ENCODE peak calls at places on chromosome 20, in five cellular contexts. One of them, this sample, is unnamed.

GRCh38 chr20:41889125-41889870 is 271.1 kb upstream of the CHD6 start:
- DNase-seq in ovary: no peak
- DNase-seq in transverse colon: no peak
- DNase-seq in GM12878: no peak
- DNase-seq in tibial nerve: peak
- DNase-seq in this sample: no peak

GRCh38 chr20:14817121-14817520 is 479.7 kb upstream of the FLRT3 start:
- DNase-seq in ovary: no peak
- DNase-seq in transverse colon: no peak
- DNase-seq in GM12878: no peak
- DNase-seq in tibial nerve: no peak
- DNase-seq in this sample: no peak

GRCh38 chr20:63025534-63026331 is 19.0 kb upstream of the BHLHE23 start:
- DNase-seq in ovary: peak
- DNase-seq in transverse colon: no peak
- DNase-seq in GM12878: no peak
- DNase-seq in tibial nerve: no peak
- DNase-seq in this sample: no peak

GRCh38 chr20:25238319-25239037 is 9.4 kb upstream of the PYGB start:
- DNase-seq in ovary: no peak
- DNase-seq in transverse colon: no peak
- DNase-seq in GM12878: no peak
- DNase-seq in tibial nerve: no peak
- DNase-seq in this sample: no peak

GRCh38 chr20:7627734-7628663 is 312.3 kb downstream of the HAO1 start:
- DNase-seq in ovary: no peak
- DNase-seq in transverse colon: no peak
- DNase-seq in GM12878: no peak
- DNase-seq in tibial nerve: no peak
- DNase-seq in this sample: no peak

GRCh38 chr20:48648482-48649051 is 179.2 kb downstream of the PREX1 start:
- DNase-seq in ovary: no peak
- DNase-seq in transverse colon: peak
- DNase-seq in GM12878: no peak
- DNase-seq in tibial nerve: no peak
- DNase-seq in this sample: no peak

GRCh38 chr20:362271-363254 is 15.7 kb downstream of the NRSN2 start:
- DNase-seq in ovary: no peak
- DNase-seq in transverse colon: peak
- DNase-seq in GM12878: no peak
- DNase-seq in tibial nerve: peak
- DNase-seq in this sample: peak

GRCh38 chr20:44734938-44735337 is 10.7 kb upstream of the KCNK15 start:
- DNase-seq in ovary: no peak
- DNase-seq in transverse colon: no peak
- DNase-seq in GM12878: no peak
- DNase-seq in tibial nerve: no peak
- DNase-seq in this sample: no peak

GRCh38 chr20:25058051-25058796 is at the start of gene ACSS1:
- DNase-seq in ovary: peak
- DNase-seq in transverse colon: peak
- DNase-seq in GM12878: peak
- DNase-seq in tibial nerve: no peak
- DNase-seq in this sample: peak

GRCh38 chr20:17620371-17621228 is 50.7 kb downstream of the DSTN start:
- DNase-seq in ovary: no peak
- DNase-seq in transverse colon: peak
- DNase-seq in GM12878: no peak
- DNase-seq in tibial nerve: no peak
- DNase-seq in this sample: peak

GRCh38 chr20:20472690-20473274 is 104.9 kb downstream of the INSM1 start:
- DNase-seq in ovary: no peak
- DNase-seq in transverse colon: no peak
- DNase-seq in GM12878: no peak
- DNase-seq in tibial nerve: no peak
- DNase-seq in this sample: no peak

GRCh38 chr20:43681468-43681942 is 14.6 kb downstream of the MYBL2 start:
- DNase-seq in ovary: no peak
- DNase-seq in transverse colon: peak
- DNase-seq in GM12878: peak
- DNase-seq in tibial nerve: no peak
- DNase-seq in this sample: no peak

GRCh38 chr20:11980263-11980662 is 62.6 kb downstream of the BTBD3 start:
- DNase-seq in ovary: no peak
- DNase-seq in transverse colon: no peak
- DNase-seq in GM12878: no peak
- DNase-seq in tibial nerve: no peak
- DNase-seq in this sample: no peak

GRCh38 chr20:53934421-53935352 is 135.7 kb downstream of the BCAS1 start:
- DNase-seq in ovary: peak
- DNase-seq in transverse colon: no peak
- DNase-seq in GM12878: no peak
- DNase-seq in tibial nerve: no peak
- DNase-seq in this sample: no peak

GRCh38 chr20:43925215-43925614 is 10.6 kb downstream of the TOX2 start:
- DNase-seq in ovary: no peak
- DNase-seq in transverse colon: no peak
- DNase-seq in GM12878: peak
- DNase-seq in tibial nerve: no peak
- DNase-seq in this sample: no peak

GRCh38 chr20:35828434-35828833 is 56.6 kb downstream of the PHF20 start:
- DNase-seq in ovary: no peak
- DNase-seq in transverse colon: peak
- DNase-seq in GM12878: no peak
- DNase-seq in tibial nerve: no peak
- DNase-seq in this sample: peak

GRCh38 chr20:56468317-56469076 is at the start of gene RTF2:
- DNase-seq in ovary: peak
- DNase-seq in transverse colon: peak
- DNase-seq in GM12878: peak
- DNase-seq in tibial nerve: peak
- DNase-seq in this sample: peak

GRCh38 chr20:2303693-2304092 is 7.9 kb downstream of the TGM3 start:
- DNase-seq in ovary: no peak
- DNase-seq in transverse colon: no peak
- DNase-seq in GM12878: no peak
- DNase-seq in tibial nerve: no peak
- DNase-seq in this sample: no peak

GRCh38 chr20:12554416-12554815 is 454.4 kb upstream of the SPTLC3 start:
- DNase-seq in ovary: no peak
- DNase-seq in transverse colon: no peak
- DNase-seq in GM12878: no peak
- DNase-seq in tibial nerve: no peak
- DNase-seq in this sample: no peak

GRCh38 chr20:208937-209566 is 18.0 kb upstream of the DEFB129 start:
- DNase-seq in ovary: no peak
- DNase-seq in transverse colon: no peak
- DNase-seq in GM12878: no peak
- DNase-seq in tibial nerve: no peak
- DNase-seq in this sample: no peak

GRCh38 chr20:51091564-51092195 is 68.8 kb upstream of the KCNG1 start:
- DNase-seq in ovary: no peak
- DNase-seq in transverse colon: no peak
- DNase-seq in GM12878: no peak
- DNase-seq in tibial nerve: no peak
- DNase-seq in this sample: no peak

GRCh38 chr20:50691585-50692552 is 527 bp upstream of the RIPOR3 start:
- DNase-seq in ovary: no peak
- DNase-seq in transverse colon: no peak
- DNase-seq in GM12878: no peak
- DNase-seq in tibial nerve: peak
- DNase-seq in this sample: no peak

DNA sequence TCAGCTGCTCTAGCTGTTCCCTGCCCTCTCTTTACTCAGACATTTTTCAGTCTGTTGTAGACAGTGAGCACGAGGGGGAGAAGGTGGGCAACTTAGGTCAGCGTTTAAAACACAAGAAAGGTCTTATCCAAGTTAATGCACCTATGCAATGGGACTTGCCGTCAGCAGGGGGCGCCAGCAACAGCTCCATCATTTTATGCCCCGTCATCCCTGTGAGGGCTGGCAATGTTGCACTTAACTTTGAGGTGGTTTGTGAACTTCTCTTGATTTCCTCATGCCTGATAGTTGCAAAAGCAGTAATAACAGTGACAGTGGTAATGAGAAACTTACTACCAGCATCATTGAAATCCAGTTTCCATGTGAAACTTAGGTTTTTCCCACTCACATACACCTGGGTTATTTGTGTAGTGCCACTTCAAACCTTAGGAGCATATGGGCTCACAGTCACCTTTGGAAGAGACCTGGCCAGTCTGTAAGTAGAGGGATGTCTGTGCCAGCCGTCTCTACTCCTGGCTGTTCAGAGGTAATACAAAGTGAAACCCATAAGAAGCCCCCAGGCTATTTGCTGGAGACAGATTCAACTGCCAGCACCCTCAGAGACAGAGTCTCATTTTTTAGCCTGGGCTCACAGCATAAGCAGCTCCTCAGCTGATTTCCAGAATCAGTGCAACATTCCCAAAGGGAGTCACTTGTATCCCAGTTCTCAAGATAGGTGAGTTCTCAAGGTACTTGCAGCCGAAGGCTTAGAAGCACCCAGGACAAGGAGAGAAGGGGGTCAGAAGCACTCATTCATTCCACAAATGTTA is 44.8 kb upstream of the ID1 start:
- DNase-seq in ovary: peak
- DNase-seq in transverse colon: peak
- DNase-seq in GM12878: no peak
- DNase-seq in tibial nerve: peak
- DNase-seq in this sample: peak
- TF ChIP-seq EP300 in ovary: no peak
- TF ChIP-seq EP300 in transverse colon: no peak
- TF ChIP-seq EP300 in GM12878: no peak
- TF ChIP-seq EP300 in tibial nerve: no peak
- TF ChIP-seq EP300 in this sample: no peak

DNA sequence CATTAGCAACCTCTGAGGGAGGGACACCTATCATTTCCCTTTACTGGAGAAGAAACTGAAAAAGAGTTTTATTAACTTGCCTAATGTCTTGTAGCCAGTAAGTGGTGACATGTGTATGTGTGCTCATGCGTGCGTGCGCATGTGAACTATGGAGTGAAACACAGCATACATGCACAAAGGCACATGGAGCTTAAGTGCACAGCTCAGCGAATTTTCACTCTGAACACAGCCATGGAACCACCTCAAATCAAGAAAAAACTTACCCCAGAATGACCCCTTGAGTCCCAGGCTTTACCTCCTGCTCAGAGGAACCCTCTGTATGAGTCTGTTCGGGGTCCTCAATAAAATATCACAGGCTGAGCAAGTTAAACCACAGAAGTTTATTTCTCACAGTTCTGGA is 452.6 kb downstream of the CDH26 start:
- DNase-seq in ovary: no peak
- DNase-seq in transverse colon: no peak
- DNase-seq in GM12878: no peak
- DNase-seq in tibial nerve: no peak
- DNase-seq in this sample: no peak
- TF ChIP-seq EP300 in ovary: no peak
- TF ChIP-seq EP300 in transverse colon: no peak
- TF ChIP-seq EP300 in GM12878: no peak
- TF ChIP-seq EP300 in tibial nerve: no peak
- TF ChIP-seq EP300 in this sample: no peak

GRCh38 chr20:37558306-37558705 is 30.6 kb upstream of the BLCAP start:
- DNase-seq in ovary: no peak
- DNase-seq in transverse colon: no peak
- DNase-seq in GM12878: no peak
- DNase-seq in tibial nerve: no peak
- DNase-seq in this sample: no peak

GRCh38 chr20:37558779-37559178 is 31.1 kb upstream of the BLCAP start:
- DNase-seq in ovary: no peak
- DNase-seq in transverse colon: no peak
- DNase-seq in GM12878: no peak
- DNase-seq in tibial nerve: no peak
- DNase-seq in this sample: no peak

GRCh38 chr20:37556538-37556937 is 28.9 kb upstream of the BLCAP start:
- DNase-seq in ovary: no peak
- DNase-seq in transverse colon: no peak
- DNase-seq in GM12878: no peak
- DNase-seq in tibial nerve: no peak
- DNase-seq in this sample: no peak

GRCh38 chr20:37560629-37561028 is 33.0 kb upstream of the BLCAP start:
- DNase-seq in ovary: no peak
- DNase-seq in transverse colon: no peak
- DNase-seq in GM12878: no peak
- DNase-seq in tibial nerve: no peak
- DNase-seq in this sample: no peak

DNA sequence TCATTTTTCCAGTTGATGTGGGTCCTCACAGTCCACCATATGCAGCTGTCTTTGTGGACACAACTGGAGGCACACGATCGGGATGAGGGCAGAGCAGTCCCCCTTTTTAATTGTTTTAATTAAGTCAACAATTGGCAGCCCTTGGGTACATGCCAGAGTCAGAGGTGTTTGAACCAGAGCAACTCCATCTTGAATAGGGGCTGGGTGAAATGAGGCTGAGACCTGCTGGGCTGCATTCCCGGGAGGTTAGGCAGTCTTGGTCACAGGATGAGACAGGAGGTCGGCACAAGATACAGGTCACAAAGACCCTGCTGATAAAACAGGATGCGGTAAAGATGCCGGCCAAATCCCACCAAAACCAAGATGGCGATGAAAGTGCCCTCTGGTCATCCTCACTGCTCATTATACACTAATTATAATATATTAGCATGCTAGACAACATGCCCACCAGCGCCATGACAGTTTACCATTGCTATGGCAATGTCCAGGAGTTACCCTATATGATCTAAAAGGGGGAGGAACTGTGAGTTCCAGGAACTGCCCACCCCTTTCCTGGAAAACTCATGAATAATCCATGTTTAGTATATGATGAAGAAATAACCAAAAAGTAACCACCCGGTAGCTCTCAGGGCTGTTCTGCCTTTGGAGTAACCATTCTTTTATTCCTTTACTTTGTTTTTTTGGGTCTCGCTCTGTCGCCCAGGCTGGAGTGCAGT is 31.8 kb upstream of the BLCAP start:
- DNase-seq in ovary: no peak
- DNase-seq in transverse colon: no peak
- DNase-seq in GM12878: no peak
- DNase-seq in tibial nerve: no peak
- DNase-seq in this sample: no peak
- TF ChIP-seq EP300 in ovary: no peak
- TF ChIP-seq EP300 in transverse colon: no peak
- TF ChIP-seq EP300 in GM12878: no peak
- TF ChIP-seq EP300 in tibial nerve: no peak
- TF ChIP-seq EP300 in this sample: no peak

GRCh38 chr20:58908216-58908615 is 55.7 kb downstream of the GNAS start:
- DNase-seq in ovary: no peak
- DNase-seq in transverse colon: no peak
- DNase-seq in GM12878: no peak
- DNase-seq in tibial nerve: no peak
- DNase-seq in this sample: no peak

GRCh38 chr20:58908941-58909340 is 56.4 kb downstream of the GNAS start:
- DNase-seq in ovary: no peak
- DNase-seq in transverse colon: no peak
- DNase-seq in GM12878: no peak
- DNase-seq in tibial nerve: no peak
- DNase-seq in this sample: no peak

GRCh38 chr20:58906894-58907293 is 54.4 kb downstream of the GNAS start:
- DNase-seq in ovary: no peak
- DNase-seq in transverse colon: no peak
- DNase-seq in GM12878: no peak
- DNase-seq in tibial nerve: no peak
- DNase-seq in this sample: peak

GRCh38 chr20:58906111-58906510 is 53.6 kb downstream of the GNAS start:
- DNase-seq in ovary: no peak
- DNase-seq in transverse colon: no peak
- DNase-seq in GM12878: no peak
- DNase-seq in tibial nerve: no peak
- DNase-seq in this sample: no peak

GRCh38 chr20:58907481-58908137 is 55.1 kb downstream of the GNAS start:
- DNase-seq in ovary: peak
- DNase-seq in transverse colon: peak
- DNase-seq in GM12878: peak
- DNase-seq in tibial nerve: peak
- DNase-seq in this sample: peak
- TF ChIP-seq EP300 in ovary: no peak
- TF ChIP-seq EP300 in transverse colon: no peak
- TF ChIP-seq EP300 in GM12878: peak
- TF ChIP-seq EP300 in tibial nerve: peak
- TF ChIP-seq EP300 in this sample: no peak